ENCODE peak calls at places on chromosomes 1 and 21, in seven cellular contexts. X is heart left ventricle, B is left lung, C is endothelial cell of umbilical vein, U is body of pancreas, R is breast epithelium, V is IMR-90. I is an unnamed sample.

GRCh38 chr1:173266845-173267244 is 59.7 kb upstream of the TNFSF4 start:
- DNase-seq in R (no peak), V (no peak), X (no peak), C (no peak), U (no peak), B (no peak), I (no peak)

GRCh38 chr1:15049067-15049466 is 104.5 kb upstream of the TMEM51 start:
- DNase-seq in V (no peak), C (no peak), B (no peak), U (no peak), X (no peak), R (no peak), I (no peak)

GRCh38 chr1:175145899-175146298 is 46.7 kb downstream of the KIAA0040 start:
- DNase-seq in V (no peak), X (no peak), B (no peak), C (no peak), R (no peak), U (no peak), I (no peak)

GRCh38 chr21:43332872-43333300 is 94.0 kb downstream of the SIK1 start:
- DNase-seq in B (peak; percentile 35), V (peak; percentile 51), U (no peak), R (no peak), X (peak; percentile 24), C (no peak), I (no peak)

GRCh38 chr1:206797534-206798383 is 25.5 kb upstream of the IL10 start:
- DNase-seq in V (no peak), B (no peak), U (peak; percentile 75), C (no peak), R (no peak), X (no peak), I (no peak)

GRCh38 chr1:230066036-230066435 is 1.0 kb upstream of the GALNT2 start:
- DNase-seq in C (peak; percentile 6), V (no peak), R (no peak), X (no peak), U (no peak), B (no peak), I (no peak)

GRCh38 chr1:40049745-40050144 is 9.2 kb downstream of the CAP1 start:
- DNase-seq in X (no peak), R (no peak), C (no peak), B (no peak), U (no peak), V (peak; percentile 43), I (no peak)

GRCh38 chr1:43611950-43612349 is 38.0 kb upstream of the KDM4A start:
- DNase-seq in R (no peak), V (no peak), X (peak; percentile 20), B (peak; percentile 10), C (no peak), U (no peak), I (no peak)

GRCh38 chr1:43704838-43705237 is 2.5 kb upstream of the ST3GAL3 start:
- DNase-seq in V (no peak), X (no peak), C (no peak), R (peak; percentile 56), B (no peak), U (no peak), I (no peak)

GRCh38 chr1:84350550-84350949 is 47.7 kb upstream of the DNASE2B start:
- DNase-seq in X (no peak), V (no peak), B (no peak), C (no peak), U (no peak), R (no peak), I (no peak)

DNA sequence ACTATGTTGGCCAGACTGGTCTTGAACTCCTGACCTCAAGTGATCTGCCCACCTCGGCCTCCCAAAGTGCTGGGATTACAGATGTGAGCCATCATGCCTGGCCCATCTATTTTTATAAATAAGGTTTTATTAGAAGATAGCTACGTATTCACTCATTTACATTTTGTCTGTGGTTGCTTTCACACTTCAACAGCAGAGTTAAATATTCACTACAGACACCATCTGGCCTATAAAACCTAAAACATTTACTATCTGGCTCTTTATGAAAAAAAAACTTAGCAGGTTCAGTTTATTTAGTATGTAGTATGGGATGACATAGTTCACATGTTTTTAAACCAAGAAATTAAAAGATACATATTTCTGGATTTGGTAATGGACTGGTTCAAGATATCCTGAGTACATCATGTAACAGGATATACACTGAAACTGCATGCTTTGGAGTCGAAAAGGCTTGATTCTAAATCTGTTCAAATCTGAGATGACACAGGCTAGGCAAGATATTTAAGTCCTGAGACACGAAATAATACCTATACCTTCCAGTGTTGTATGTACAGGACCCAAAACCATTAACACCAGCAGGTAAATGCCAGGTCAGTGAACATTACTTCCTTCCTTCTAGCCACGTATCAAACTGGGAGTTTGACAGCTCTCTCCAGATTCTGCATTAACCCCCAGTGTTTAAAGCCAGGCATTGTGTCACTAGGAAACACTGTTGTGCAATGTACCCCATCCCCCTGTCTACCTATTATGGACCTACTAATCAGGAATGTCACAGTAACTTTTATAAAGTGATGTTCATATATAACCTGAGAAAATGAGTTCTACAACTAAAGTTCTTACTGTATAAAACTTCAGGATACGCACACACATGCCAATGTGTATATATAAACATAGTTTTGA is 54.3 kb upstream of the SDC3 start:
- DNase-seq in V (no peak), X (no peak), R (no peak), U (no peak), B (no peak), C (no peak), I (no peak)
- H3K27ac ChIP-seq in V (no peak overlapping the region), X (peak overlapping the region; percentile 25), R (no peak overlapping the region), U (no peak overlapping the region), B (no peak overlapping the region), C (no peak overlapping the region), I (no peak overlapping the region)

GRCh38 chr1:19477284-19478240 is 7.8 kb downstream of the CAPZB start:
- DNase-seq in U (no peak), X (peak; percentile 47), V (no peak), B (no peak), R (no peak), C (peak; percentile 43), I (peak; percentile 65)
- H3K4me1 ChIP-seq in U (peaks cover 45% of the 10 kb centered on the region), X (peaks cover 25% of the 10 kb centered on the region), V (peaks cover 32% of the 10 kb centered on the region), B (peaks cover 97% of the 10 kb centered on the region), R (peaks cover 41% of the 10 kb centered on the region), C (peaks cover 50% of the 10 kb centered on the region), I (peaks cover 59% of the 10 kb centered on the region)

DNA sequence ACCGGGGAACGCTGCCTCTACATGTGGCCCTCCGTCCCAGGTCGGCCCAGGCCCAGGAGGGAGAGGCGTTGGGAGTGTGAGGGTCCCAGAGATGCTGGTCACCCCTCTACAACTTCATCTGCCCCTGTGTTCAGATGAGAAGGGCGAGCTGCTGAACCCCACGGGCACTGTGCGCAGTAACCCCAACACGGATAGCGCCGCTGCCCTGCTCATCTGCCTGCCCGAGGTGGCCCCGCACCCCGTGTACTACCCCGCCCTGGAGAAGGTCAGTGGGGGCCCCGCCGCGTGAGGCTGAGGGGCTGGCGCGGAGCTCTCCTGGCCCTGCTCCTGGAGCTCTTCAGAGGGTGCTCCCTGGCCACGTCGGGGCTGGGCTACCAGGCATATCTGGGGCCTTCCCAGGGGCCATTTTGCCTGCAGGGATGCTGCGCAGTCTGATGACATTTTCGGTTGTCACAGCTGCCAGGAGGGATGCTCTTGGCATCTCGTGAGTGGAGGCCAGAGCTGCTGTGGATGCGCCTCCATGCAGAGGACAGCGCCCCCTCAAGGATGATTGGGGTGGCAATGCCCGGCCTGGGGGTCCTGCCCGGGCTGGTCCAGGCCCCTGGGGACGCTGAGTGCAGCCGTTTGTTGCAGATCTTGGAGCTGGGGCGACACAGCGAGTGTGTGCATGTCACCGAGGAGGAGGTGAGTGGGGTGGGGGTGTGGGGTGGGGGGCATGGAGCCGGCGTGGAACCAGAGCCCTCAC is 68.6 kb downstream of the PIK3CD start:
- DNase-seq in R (no peak), C (no peak), U (no peak), B (peak; percentile 71), X (no peak), V (no peak), I (no peak)
- H3K27ac ChIP-seq in R (no peak overlapping the region), C (no peak overlapping the region), U (no peak overlapping the region), B (no peak overlapping the region), X (no peak overlapping the region), V (no peak overlapping the region), I (no peak overlapping the region)

GRCh38 chr1:181101581-181102226 is 13.2 kb downstream of the IER5 start:
- DNase-seq in V (peak; percentile 74), R (no peak), U (no peak), X (no peak), C (peak; percentile 64), B (no peak), I (no peak)
- H3K4me1 ChIP-seq in V (peaks cover 43% of the 10 kb centered on the region), R (peaks cover 6% of the 10 kb centered on the region), U (peaks cover 22% of the 10 kb centered on the region), X (peaks cover 3% of the 10 kb centered on the region), C (peaks cover 58% of the 10 kb centered on the region), B (peaks cover 82% of the 10 kb centered on the region), I (peaks cover 6% of the 10 kb centered on the region)

I was measured in ascending aorta.